ENCODE peak calls at places on chromosomes 1 and 21, in seven cellular contexts. V, B, S, D, K, Y and Q are unnamed samples. For H3K27me3 and H3K36me3, the result is how much of the 10 kb centered on the place peaks cover.

GRCh38 chr21:19684328-19684727 is 1280.7 kb upstream of the TMPRSS15 start:
- DNase-seq in V (peak), B (no peak), S (no peak), D (no peak), K (peak), Y (no peak), Q (no peak)

GRCh38 chr1:90964444-90965035 is 57.3 kb downstream of the ZNF644 start:
- DNase-seq in V (no peak), B (peak), S (no peak), D (no peak), K (peak), Y (no peak), Q (no peak)

GRCh38 chr1:163069142-163069541 is at the start of gene RGS4:
- DNase-seq in V (peak), B (peak), S (no peak), D (peak), K (peak), Y (no peak), Q (peak)

GRCh38 chr1:162847839-162848453 is 13.0 kb downstream of the CCDC190 start:
- DNase-seq in V (peak), B (peak), S (peak), D (peak), K (peak), Y (peak), Q (peak)

GRCh38 chr21:19510057-19510456 is 1106.5 kb upstream of the TMPRSS15 start:
- DNase-seq in V (no peak), B (no peak), S (no peak), D (no peak), K (no peak), Y (no peak), Q (no peak)

GRCh38 chr1:151606384-151606783 is 5.5 kb upstream of the SNX27 start:
- DNase-seq in V (no peak), B (no peak), S (no peak), D (no peak), K (no peak), Y (peak), Q (no peak)

GRCh38 chr1:43783671-43784205 is 76.4 kb downstream of the ST3GAL3 start:
- DNase-seq in V (no peak), B (no peak), S (no peak), D (no peak), K (no peak), Y (no peak), Q (no peak)

GRCh38 chr1:91687452-91687851 is 186.8 kb downstream of the CDC7 start:
- DNase-seq in V (no peak), B (no peak), S (no peak), D (no peak), K (no peak), Y (no peak), Q (no peak)

GRCh38 chr21:45455321-45456013 is 50.5 kb downstream of the COL18A1 start:
- DNase-seq in V (no peak), B (no peak), S (no peak), D (no peak), K (no peak), Y (no peak), Q (peak)

GRCh38 chr1:27153927-27154358 is 982 bp downstream of the SLC9A1 start:
- DNase-seq in V (no peak), B (no peak), S (peak), D (no peak), K (no peak), Y (no peak), Q (no peak)

GRCh38 chr1:206575894-206576737 is 36.1 kb downstream of the EIF2D start:
- DNase-seq in V (no peak), B (peak), S (no peak), D (no peak), K (no peak), Y (no peak), Q (no peak)

GRCh38 chr1:206575165-206575893 is 36.9 kb downstream of the EIF2D start:
- DNase-seq in V (no peak), B (peak), S (peak), D (peak), K (no peak), Y (no peak), Q (no peak)

GRCh38 chr1:206570529-206570928 is 41.7 kb downstream of the EIF2D start:
- DNase-seq in V (no peak), B (peak), S (no peak), D (no peak), K (no peak), Y (no peak), Q (no peak)

GRCh38 chr1:206572835-206573771 is 39.2 kb downstream of the EIF2D start:
- DNase-seq in V (no peak), B (no peak), S (no peak), D (no peak), K (no peak), Y (no peak), Q (no peak)

DNA sequence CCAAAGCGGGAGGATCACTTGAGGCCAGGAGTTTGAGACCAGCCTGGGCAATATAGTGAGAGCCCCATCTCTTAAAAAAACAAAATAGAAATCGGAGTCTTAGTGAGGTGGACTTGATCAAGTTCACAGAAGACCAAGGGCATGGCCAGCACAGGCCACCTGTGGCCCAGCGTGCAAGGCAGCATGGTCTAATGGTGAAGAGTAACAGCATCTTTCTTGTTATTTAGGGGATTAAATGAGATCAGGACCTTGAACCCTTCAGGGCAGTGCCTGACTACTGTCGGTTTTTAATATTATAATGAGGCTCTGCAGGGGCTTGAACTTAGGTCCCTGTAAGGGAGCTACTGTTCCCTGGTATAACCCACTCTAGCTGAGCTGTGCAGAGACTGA is 38.5 kb downstream of the EIF2D start:
- DNase-seq in V (no peak), B (no peak), S (no peak), D (no peak), K (no peak), Y (no peak), Q (no peak)
- H3K4me3 ChIP-seq in V (no peak), B (no peak), S (no peak), D (no peak), K (no peak), Y (no peak), Q (no peak)

GRCh38 chr1:216461466-216461865 is 38.2 kb upstream of the USH2A start:
- DNase-seq in V (no peak), B (no peak), S (no peak), D (no peak), K (no peak), Y (no peak), Q (peak)

GRCh38 chr1:216459651-216460200 is 36.5 kb upstream of the USH2A start:
- DNase-seq in V (no peak), B (no peak), S (no peak), D (no peak), K (no peak), Y (no peak), Q (no peak)

GRCh38 chr1:216458807-216459206 is 35.6 kb upstream of the USH2A start:
- DNase-seq in V (no peak), B (no peak), S (no peak), D (no peak), K (no peak), Y (no peak), Q (no peak)

GRCh38 chr1:216464489-216464888 is 41.2 kb upstream of the USH2A start:
- DNase-seq in V (no peak), B (no peak), S (no peak), D (no peak), K (no peak), Y (no peak), Q (no peak)

DNA sequence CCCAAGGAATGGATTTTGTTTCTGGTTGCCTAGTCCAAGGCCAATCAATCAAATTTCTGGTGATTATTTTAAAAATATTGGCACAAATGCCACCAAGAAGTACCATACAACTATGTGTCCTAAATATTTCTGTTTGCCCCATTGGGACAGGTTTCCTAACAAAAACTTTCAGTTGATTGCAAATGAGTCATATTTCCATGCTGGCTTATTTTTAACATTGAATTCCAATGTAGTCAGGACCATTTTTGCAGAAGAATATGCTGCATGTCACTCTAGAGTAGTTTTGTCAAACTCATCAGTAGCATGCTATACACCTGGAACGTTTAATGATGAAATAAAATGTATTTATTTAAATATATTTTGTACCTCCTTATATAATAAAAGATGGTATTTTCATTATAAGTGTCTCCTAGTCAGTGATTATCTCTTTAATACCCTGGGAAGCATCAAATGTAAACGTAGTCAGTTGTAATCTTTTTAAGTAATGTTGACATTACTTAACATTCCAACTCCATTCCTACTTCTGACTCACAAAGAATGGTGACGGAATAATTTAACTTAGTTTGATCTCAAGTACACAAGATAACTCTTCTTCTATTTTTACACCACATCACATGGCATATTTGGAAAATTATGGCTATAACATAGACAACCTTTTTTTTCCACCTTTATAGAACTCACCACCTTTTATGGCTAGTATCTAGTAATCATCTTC is 39.0 kb upstream of the USH2A start:
- DNase-seq in V (no peak), B (no peak), S (no peak), D (no peak), K (no peak), Y (no peak), Q (no peak)
- H3K27me3 ChIP-seq in V (under half), B (under half), S (under half), D (under half), K (under half), Y (under half), Q (under half)

DNA sequence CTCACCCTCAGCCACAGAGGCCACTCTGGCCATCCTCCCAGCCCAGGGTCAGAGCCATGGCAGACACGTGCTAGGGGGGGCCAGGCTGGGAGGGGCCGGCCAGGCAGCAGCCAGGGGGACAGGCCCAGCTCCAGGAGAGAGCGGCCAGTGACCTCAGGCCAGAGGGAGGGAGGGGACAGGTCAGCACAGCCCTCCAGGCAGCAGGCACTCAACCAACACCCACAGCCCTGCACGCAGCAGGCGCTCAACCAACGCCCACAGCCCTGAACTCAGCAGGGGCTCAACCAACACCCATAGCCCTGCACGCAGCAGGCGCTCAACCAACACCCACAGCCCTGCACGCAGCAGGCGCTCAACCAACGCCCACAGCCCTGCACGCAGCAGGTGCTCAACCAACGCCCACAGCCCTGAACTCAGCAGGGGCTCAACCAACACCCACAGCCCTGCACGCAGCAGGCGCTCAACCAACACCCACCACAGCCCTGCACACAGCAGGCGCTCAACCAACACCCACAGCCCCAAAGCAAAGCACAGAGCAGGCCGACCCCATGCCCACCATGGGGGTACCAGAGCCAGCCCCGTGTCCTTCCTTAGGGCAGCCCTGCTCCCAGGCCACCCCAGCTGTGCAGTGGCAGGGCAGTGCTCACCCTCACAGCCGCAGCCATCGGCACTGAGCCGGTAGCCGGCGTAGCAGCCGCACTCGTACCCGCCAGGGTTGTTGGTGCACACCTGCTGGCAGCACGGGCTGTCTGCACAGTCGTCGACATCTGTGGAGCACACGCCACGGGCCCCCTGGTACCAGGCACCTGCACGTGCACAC is 55.9 kb downstream of the ARHGEF16 start:
- DNase-seq in V (no peak), B (no peak), S (no peak), D (no peak), K (no peak), Y (no peak), Q (no peak)
- H3K36me3 ChIP-seq in V (under half), B (under half), S (under half), D (under half), K (under half), Y (under half), Q (under half)

DNA sequence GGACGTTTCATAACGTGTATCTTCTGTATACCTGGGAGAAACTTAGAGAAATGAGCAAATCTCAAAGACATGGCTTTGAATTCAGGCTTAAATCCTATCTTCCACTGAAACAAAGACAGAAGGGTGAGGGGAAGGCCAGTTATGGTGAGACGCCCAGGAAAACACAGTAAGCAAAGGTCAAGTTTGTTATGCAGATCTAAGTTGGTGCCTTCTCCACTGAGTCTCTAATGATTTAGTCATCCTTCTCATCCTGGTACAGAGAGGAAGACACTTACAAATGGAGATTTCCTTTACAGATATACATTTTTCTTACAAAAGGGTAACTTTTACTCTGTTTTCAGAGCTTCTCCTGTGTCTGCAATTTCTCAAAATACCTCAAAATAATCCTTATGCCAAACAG is 64.4 kb downstream of the MAP3K7CL start:
- DNase-seq in V (no peak), B (no peak), S (no peak), D (no peak), K (no peak), Y (no peak), Q (peak)
- H3K4me3 ChIP-seq in V (peak), B (no peak), S (no peak), D (no peak), K (no peak), Y (no peak), Q (no peak)

DNA sequence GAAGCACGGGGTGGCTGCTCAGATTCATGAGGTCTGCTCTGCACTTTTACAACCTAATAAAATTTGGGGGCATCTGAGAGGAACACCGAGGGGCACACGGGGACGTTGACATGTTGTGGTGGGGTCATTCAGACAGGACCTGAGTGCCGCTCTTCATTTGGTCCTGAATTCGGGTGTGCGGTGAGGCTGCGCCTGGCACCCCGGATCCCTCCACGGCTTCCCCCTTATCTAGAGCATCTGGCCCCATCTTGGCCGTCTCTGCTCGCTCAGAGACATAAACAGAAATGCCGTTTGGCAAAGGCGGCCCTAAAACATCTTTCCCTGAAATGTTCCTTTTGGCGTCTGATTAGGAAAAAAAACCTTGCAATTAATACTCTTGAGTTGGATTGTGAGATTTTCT is 157.2 kb downstream of the PRDM16 start:
- DNase-seq in V (no peak), B (no peak), S (no peak), D (no peak), K (no peak), Y (no peak), Q (no peak)
- H3K27me3 ChIP-seq in V (under half), B (under half), S (under half), D (half or more), K (under half), Y (under half), Q (under half)

GRCh38 chr1:12244585-12244984 is 14.8 kb downstream of the VPS13D start:
- DNase-seq in V (no peak), B (no peak), S (no peak), D (no peak), K (no peak), Y (no peak), Q (no peak)

GRCh38 chr1:12244078-12244477 is 14.2 kb downstream of the VPS13D start:
- DNase-seq in V (peak), B (peak), S (no peak), D (peak), K (peak), Y (no peak), Q (peak)

GRCh38 chr1:12245733-12246132 is 15.9 kb downstream of the VPS13D start:
- DNase-seq in V (no peak), B (no peak), S (no peak), D (no peak), K (no peak), Y (no peak), Q (no peak)

GRCh38 chr1:12246584-12246983 is 16.8 kb downstream of the VPS13D start:
- DNase-seq in V (no peak), B (no peak), S (no peak), D (no peak), K (no peak), Y (no peak), Q (no peak)

DNA sequence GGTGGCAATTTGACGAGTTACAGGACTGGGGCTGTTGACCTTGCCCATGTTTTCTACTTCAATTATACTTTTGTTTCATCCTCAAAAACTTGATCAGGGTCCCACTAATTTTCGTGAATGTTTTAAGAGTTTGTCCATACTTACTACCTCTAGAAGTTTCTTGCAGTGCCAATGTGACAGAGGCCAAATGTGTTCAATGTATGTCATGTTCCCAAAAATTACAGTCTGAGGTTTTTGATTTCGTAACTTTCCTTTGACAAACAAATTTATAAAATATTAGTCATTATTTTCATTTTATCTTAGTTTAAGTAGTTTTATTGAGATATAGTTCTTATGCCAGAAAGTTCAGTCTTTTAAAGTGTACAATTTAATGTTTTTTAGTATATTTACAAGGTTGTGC is 15.3 kb downstream of the VPS13D start:
- DNase-seq in V (no peak), B (no peak), S (no peak), D (no peak), K (no peak), Y (no peak), Q (no peak)
- H3K36me3 ChIP-seq in V (under half), B (under half), S (under half), D (half or more), K (under half), Y (under half), Q (under half)